ENCODE peak calls at places on chromosomes 12 and 14, in seven cellular contexts. S is transverse colon, C is psoas muscle, N is OCI-LY7, K is neural progenitor cell, V is heart left ventricle, M is suprapubic skin. Z is an unnamed sample. For H3K36me3, the result is how much of the 10 kb centered on the place peaks cover.

GRCh38 chr12:138898-139534 is 72.4 kb downstream of the IQSEC3 start:
- DNase-seq in V (peak), S (no peak), C (peak), M (no peak), N (no peak), K (peak), Z (no peak)

GRCh38 chr14:78705989-78706388 is 535.8 kb downstream of the NRXN3 start:
- DNase-seq in K (no peak), V (no peak), M (no peak), C (no peak), N (no peak), S (no peak), Z (no peak)

GRCh38 chr14:37894463-37894862 is 299.0 kb downstream of the TTC6 start:
- DNase-seq in N (no peak), V (no peak), C (no peak), M (no peak), S (no peak), K (no peak), Z (no peak)

GRCh38 chr12:120886194-120887018 is 17.8 kb downstream of the SPPL3 start:
- DNase-seq in S (no peak), C (no peak), K (no peak), M (no peak), N (peak), V (no peak), Z (no peak)

GRCh38 chr14:102095871-102096568 is 9.2 kb upstream of the HSP90AA1 start:
- DNase-seq in K (peak), V (no peak), S (no peak), M (no peak), C (no peak), N (no peak), Z (no peak)

GRCh38 chr12:57461326-57461903 is 1.8 kb downstream of the GLI1 start:
- DNase-seq in K (peak), C (peak), S (peak), V (peak), M (no peak), N (peak), Z (peak)

GRCh38 chr14:43204816-43205215 is 1302.3 kb downstream of the FSCB start:
- DNase-seq in S (no peak), N (no peak), C (no peak), M (no peak), V (no peak), K (peak), Z (no peak)

GRCh38 chr12:6373022-6373787 is 2.2 kb downstream of the SCNN1A start:
- DNase-seq in N (no peak), K (no peak), S (peak), M (no peak), V (no peak), C (no peak), Z (no peak)

GRCh38 chr14:94620597-94620996 is 8.4 kb downstream of the SERPINA3 start:
- DNase-seq in M (no peak), V (no peak), N (no peak), C (no peak), K (no peak), S (no peak), Z (no peak)

GRCh38 chr12:96907681-96908163 is 665 bp downstream of the NEDD1 start:
- DNase-seq in M (no peak), S (peak), N (peak), V (no peak), K (peak), C (no peak), Z (peak)

GRCh38 chr12:88575361-88575959 is 4.8 kb downstream of the KITLG start:
- DNase-seq in C (no peak), M (no peak), N (no peak), V (no peak), S (no peak), K (no peak), Z (no peak)
- TF ChIP-seq CTCF in C (no peak), M (no peak), N (no peak), V (no peak), S (no peak), K (no peak), Z (no peak)

GRCh38 chr12:32820376-32820931 is 64.8 kb upstream of the YARS2 start:
- DNase-seq in K (no peak), M (no peak), V (no peak), N (no peak), C (no peak), S (no peak), Z (no peak)
- H3K36me3 ChIP-seq in K (under half), M (under half), V (under half), N (under half), C (under half), S (under half), Z (under half)

GRCh38 chr14:92512807-92513203 is 776 bp upstream of the RIN3 start:
- DNase-seq in K (no peak), S (no peak), C (no peak), M (no peak), N (no peak), V (no peak), Z (no peak)
- H3K4me3 ChIP-seq in K (peak), S (peak), C (peak), M (peak), N (no peak), V (peak), Z (no peak)

GRCh38 chr12:47504775-47505446 is 200.9 kb downstream of the RPAP3 start:
- DNase-seq in K (no peak), M (no peak), N (no peak), C (no peak), S (no peak), V (no peak), Z (no peak)

GRCh38 chr12:47507221-47507620 is 198.6 kb downstream of the RPAP3 start:
- DNase-seq in M (no peak), V (no peak), C (no peak), N (no peak), S (no peak), K (no peak), Z (no peak)

GRCh38 chr12:47509398-47509851 is 196.4 kb downstream of the RPAP3 start:
- DNase-seq in N (no peak), K (no peak), V (no peak), M (no peak), S (no peak), C (no peak), Z (no peak)
- TF ChIP-seq CTCF in N (no peak), K (no peak), V (no peak), M (no peak), S (no peak), C (no peak), Z (no peak)

GRCh38 chr12:118023461-118023860 is 7.0 kb downstream of the RFC5 start:
- DNase-seq in V (no peak), S (no peak), K (no peak), N (no peak), C (no peak), M (no peak), Z (no peak)

GRCh38 chr12:118022728-118023109 is 6.2 kb downstream of the RFC5 start:
- DNase-seq in S (no peak), N (no peak), C (no peak), K (no peak), V (no peak), M (no peak), Z (no peak)

GRCh38 chr12:118029166-118029565 is 12.7 kb downstream of the RFC5 start:
- DNase-seq in N (no peak), C (no peak), V (no peak), S (no peak), K (no peak), M (no peak), Z (no peak)

GRCh38 chr12:118020036-118020435 is 3.5 kb downstream of the RFC5 start:
- DNase-seq in K (no peak), S (no peak), C (no peak), N (no peak), V (no peak), M (no peak), Z (no peak)

GRCh38 chr12:118025168-118025567 is 8.7 kb downstream of the RFC5 start:
- DNase-seq in S (no peak), M (no peak), V (no peak), K (no peak), N (no peak), C (no peak), Z (no peak)
- H3K36me3 ChIP-seq in S (under half), M (half or more), V (half or more), K (under half), N (half or more), C (under half), Z (half or more)

GRCh38 chr12:2811791-2812190 is 677 bp upstream of the ITFG2 start:
- DNase-seq in M (no peak), N (no peak), C (no peak), V (no peak), K (no peak), S (no peak), Z (no peak)
- H3K4me3 ChIP-seq in M (peak), N (peak), C (peak), V (peak), K (peak), S (peak), Z (peak)